ENCODE peak calls at places on chromosomes 16 and 17, in four cellular contexts. N is pancreas, E is A549, Z is ascending aorta. V is an unnamed sample.
A peak's percentile ranks its signal among the peaks of the same experiment; 100 is the strongest.

GRCh38 chr16:10881479-10882030 is 4.6 kb downstream of the CIITA start:
- DNase-seq in E (no peak), N (no peak), Z (no peak), V (no peak)

GRCh38 chr16:22103371-22103890 is 11.1 kb downstream of the VWA3A start:
- DNase-seq in E (no peak), Z (no peak), N (no peak), V (no peak)

GRCh38 chr16:69672315-69672997 is 53.9 kb downstream of the NQO1 start:
- DNase-seq in E (no peak), Z (no peak), N (no peak), V (no peak)

GRCh38 chr16:29688172-29688571 is 9.2 kb downstream of the QPRT start:
- DNase-seq in Z (no peak), N (no peak), E (no peak), V (no peak)

GRCh38 chr17:3222505-3222904 is 15.0 kb downstream of the OR1A1 start:
- DNase-seq in Z (no peak), E (no peak), N (no peak), V (no peak)

GRCh38 chr16:75053791-75054555 is 55.1 kb downstream of the ZNRF1 start:
- DNase-seq in Z (no peak), N (no peak), E (peak; percentile 66), V (no peak)

GRCh38 chr17:27351741-27352140 is 57.8 kb downstream of the WSB1 start:
- DNase-seq in N (no peak), Z (no peak), E (no peak), V (no peak)

GRCh38 chr17:5837055-5837491 is 233.1 kb upstream of the WSCD1 start:
- DNase-seq in N (no peak), Z (no peak), E (peak; percentile 75), V (peak; percentile 96)

GRCh38 chr16:3155972-3156371 is 21.1 kb downstream of the ZNF213 start:
- DNase-seq in N (no peak), E (no peak), Z (no peak), V (no peak)

GRCh38 chr17:80833952-80834895 is 157.4 kb upstream of the CHMP6 start:
- DNase-seq in Z (no peak), E (no peak), N (no peak), V (no peak)

GRCh38 chr17:1998426-1998784 is 26.7 kb downstream of the RTN4RL1 start:
- DNase-seq in E (no peak), N (peak; percentile 52), Z (no peak), V (no peak)

GRCh38 chr16:9027070-9027799 is 63.5 kb upstream of the USP7 start:
- DNase-seq in E (no peak), Z (no peak), N (no peak), V (no peak)

GRCh38 chr17:37671028-37671812 is 28.0 kb upstream of the DDX52 start:
- DNase-seq in E (no peak), N (no peak), Z (no peak), V (no peak)

GRCh38 chr17:12296120-12296727 is 275.5 kb downstream of the MAP2K4 start:
- DNase-seq in Z (no peak), E (no peak), N (no peak), V (no peak)

GRCh38 chr17:43871947-43872690 is 25.1 kb downstream of the CD300LG start:
- DNase-seq in N (no peak), E (no peak), Z (no peak), V (peak; percentile 61)

GRCh38 chr17:31803494-31804213 is 55.4 kb downstream of the COPRS start:
- DNase-seq in Z (no peak), E (peak; percentile 72), N (peak; percentile 6), V (no peak)

GRCh38 chr16:67406628-67407027 is 9.6 kb downstream of the ZDHHC1 start:
- DNase-seq in Z (no peak), N (no peak), E (no peak), V (peak; percentile 49)

GRCh38 chr16:19785512-19786130 is 67.5 kb downstream of the IQCK start:
- DNase-seq in N (no peak), E (no peak), Z (no peak), V (no peak)

GRCh38 chr17:49994085-49995054 is 654 bp downstream of the DLX3 start:
- DNase-seq in Z (no peak), N (no peak), E (no peak), V (no peak)

GRCh38 chr17:35536664-35537160 is 766 bp downstream of the SLFN12L start:
- DNase-seq in E (no peak), Z (no peak), N (no peak), V (no peak)

GRCh38 chr17:34542700-34543336 is 36.6 kb upstream of the TMEM132E start:
- DNase-seq in E (peak; percentile 30), N (no peak), Z (no peak), V (no peak)

GRCh38 chr16:81635336-81635947 is 143.6 kb upstream of the PLCG2 start:
- DNase-seq in E (no peak), Z (no peak), N (no peak), V (no peak)

GRCh38 chr17:9987779-9988585 is 82.9 kb upstream of the RCVRN start:
- DNase-seq in Z (no peak), E (peak; percentile 57), N (no peak), V (no peak)

DNA sequence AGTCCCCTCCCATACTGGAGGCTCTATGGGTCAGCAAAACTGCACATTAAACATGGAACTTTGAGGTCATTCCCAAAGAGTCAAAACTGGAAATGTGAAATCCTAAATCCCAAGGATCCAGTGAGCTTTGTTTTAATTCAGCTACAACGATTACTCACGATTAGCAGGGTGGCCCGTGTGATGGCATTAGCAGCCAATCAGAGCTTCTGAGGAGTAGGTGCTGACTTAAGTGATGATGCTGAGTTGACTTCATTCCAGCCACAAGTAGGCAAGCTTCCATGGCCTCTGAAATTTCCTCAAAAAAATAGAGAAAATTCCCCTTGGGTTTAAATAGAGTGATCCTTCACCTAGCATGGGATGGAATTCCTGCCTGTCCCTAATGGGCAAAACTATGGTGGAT is 28.1 kb upstream of the BEAN1 start:
- DNase-seq in Z (no peak), E (no peak), N (no peak), V (no peak)
- H3K27ac ChIP-seq in Z (no peak overlapping the region), E (no peak overlapping the region), N (no peak overlapping the region), V (no peak overlapping the region)

DNA sequence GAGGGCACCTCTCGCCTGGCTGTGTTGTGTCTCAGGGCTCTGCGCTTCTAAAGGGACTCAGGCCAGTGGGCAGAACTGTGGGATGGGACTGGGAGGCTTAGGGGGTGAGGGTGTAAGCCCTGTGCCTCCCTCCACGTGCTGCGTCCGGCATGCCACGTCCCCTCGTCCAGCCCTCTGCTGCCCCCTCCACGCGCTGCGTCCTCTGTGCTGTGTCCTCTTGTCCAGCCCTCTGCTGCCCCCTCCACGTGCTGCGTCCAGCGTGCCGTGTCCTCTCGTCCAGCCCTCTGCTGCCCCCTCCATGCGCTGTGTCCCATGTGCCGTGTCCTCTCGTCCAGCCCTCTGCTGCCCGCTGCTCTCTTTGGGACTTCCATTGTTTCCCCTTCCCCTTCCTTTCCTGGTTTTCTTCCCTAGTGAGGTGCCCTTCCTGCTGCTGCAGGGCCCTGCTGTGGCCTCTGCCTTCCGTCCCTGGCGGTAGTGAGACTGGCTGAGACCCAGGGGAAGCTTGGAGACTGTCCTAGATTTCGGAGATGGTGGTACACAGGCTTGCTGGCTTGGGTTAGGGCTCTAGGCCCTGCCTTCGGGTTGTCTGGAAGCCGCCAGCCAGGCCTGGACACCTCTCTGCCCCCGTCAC is 6.4 kb upstream of the ZNF750 start:
- DNase-seq in Z (no peak), E (no peak), N (no peak), V (no peak)
- TF ChIP-seq CTCF in Z (no peak), E (no peak), N (no peak), V (no peak)

GRCh38 chr17:82244413-82245140 is 15.7 kb downstream of the SLC16A3 start:
- DNase-seq in E (peak; percentile 69), Z (no peak), N (no peak), V (no peak)
- H3K4me1 ChIP-seq in E (peaks cover 88% of the 10 kb centered on the region), Z (peaks cover 33% of the 10 kb centered on the region), N (peaks cover 24% of the 10 kb centered on the region), V (peaks cover 24% of the 10 kb centered on the region)

GRCh38 chr17:57340160-57340981 is 84.0 kb downstream of the MSI2 start:
- DNase-seq in N (no peak), E (no peak), Z (no peak), V (no peak)

GRCh38 chr17:57342141-57342540 is 85.8 kb downstream of the MSI2 start:
- DNase-seq in N (no peak), Z (no peak), E (no peak), V (no peak)

GRCh38 chr17:57343717-57344116 is 87.4 kb downstream of the MSI2 start:
- DNase-seq in N (no peak), E (no peak), Z (no peak), V (no peak)

GRCh38 chr17:57342963-57343589 is 86.8 kb downstream of the MSI2 start:
- DNase-seq in E (no peak), Z (no peak), N (no peak), V (no peak)

DNA sequence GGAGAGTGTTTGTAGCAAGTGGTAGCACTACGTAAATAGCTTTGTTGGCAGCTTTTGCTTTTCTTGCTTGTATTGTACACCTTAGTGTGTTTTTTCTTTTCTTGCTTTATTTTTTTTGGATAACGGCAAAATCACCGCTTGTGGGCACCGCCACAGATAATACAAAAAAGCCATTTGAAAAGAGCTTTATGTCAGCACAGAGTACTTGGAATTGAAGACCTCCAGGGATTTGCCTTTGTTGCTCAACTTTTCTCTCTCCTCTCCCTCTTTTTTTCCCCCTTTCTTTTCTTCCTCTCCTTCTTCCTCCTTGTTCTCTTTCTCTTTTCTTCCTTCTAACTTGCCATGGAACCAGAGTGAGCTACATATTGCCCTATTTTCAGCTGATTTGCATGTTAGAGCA is 85.3 kb downstream of the MSI2 start:
- DNase-seq in N (no peak), E (no peak), Z (no peak), V (no peak)
- H3K27ac ChIP-seq in N (no peak overlapping the region), E (no peak overlapping the region), Z (no peak overlapping the region), V (no peak overlapping the region)